ENCODE peak calls at places on chromosomes 1 and 21, in eight cellular contexts. S is left ventricle myocardium inferior, Z is body of pancreas, V is thoracic aorta, B is upper lobe of right lung, X is IMR-90, C is testis, O is SJSA1. E is an unnamed sample.

GRCh38 chr1:170402451-170403311 is 129.3 kb upstream of the GORAB start:
- DNase-seq in S (no peak), Z (no peak), V (no peak), B (no peak), X (no peak), C (no peak), O (no peak), E (no peak)

GRCh38 chr1:22259581-22260282 is 116.8 kb upstream of the WNT4 start:
- DNase-seq in S (no peak), Z (no peak), V (no peak), B (peak; percentile 81), X (peak; percentile 32), C (no peak), O (no peak), E (peak; percentile 69)

GRCh38 chr1:35838693-35839245 is 31.0 kb downstream of the AGO4 start:
- DNase-seq in S (no peak), Z (no peak), V (no peak), B (no peak), X (no peak), C (no peak), O (no peak), E (no peak)

GRCh38 chr21:39111928-39112327 is 71.3 kb downstream of the PSMG1 start:
- DNase-seq in S (no peak), Z (no peak), V (no peak), B (no peak), X (peak; percentile 55), C (no peak), O (no peak), E (no peak)

GRCh38 chr1:183721041-183721440 is 67.9 kb upstream of the APOBEC4 start:
- DNase-seq in S (no peak), Z (no peak), V (no peak), B (no peak), X (no peak), C (no peak), O (no peak), E (no peak)

GRCh38 chr1:44826375-44827196 is 16.5 kb downstream of the PTCH2 start:
- DNase-seq in S (peak; percentile 75), Z (peak; percentile 14), V (no peak), B (peak; percentile 84), X (no peak), C (peak; percentile 77), O (no peak), E (no peak)

GRCh38 chr1:158793604-158794003 is 12.6 kb upstream of the OR6N2 start:
- DNase-seq in S (no peak), Z (no peak), V (no peak), B (no peak), X (no peak), C (no peak), O (no peak), E (peak; percentile 5)

GRCh38 chr1:121569407-121569806 is 384.6 kb downstream of the SRGAP2C start:
- DNase-seq in S (no peak), Z (no peak), V (no peak), B (no peak), X (no peak), C (no peak), O (no peak), E (no peak)

GRCh38 chr1:14968251-14968812 is 185.2 kb upstream of the TMEM51 start:
- DNase-seq in S (peak; percentile 38), Z (no peak), V (peak; percentile 55), B (no peak), X (peak; percentile 91), C (peak; percentile 63), O (peak; percentile 78), E (peak; percentile 88)

GRCh38 chr1:209542585-209542984 is 40.9 kb upstream of the CAMK1G start:
- DNase-seq in S (no peak), Z (no peak), V (no peak), B (no peak), X (no peak), C (no peak), O (no peak), E (no peak)

GRCh38 chr1:151277249-151277648 is 4.8 kb upstream of the ZNF687 start:
- DNase-seq in S (no peak), Z (no peak), V (no peak), B (no peak), X (no peak), C (no peak), O (no peak), E (no peak)

DNA sequence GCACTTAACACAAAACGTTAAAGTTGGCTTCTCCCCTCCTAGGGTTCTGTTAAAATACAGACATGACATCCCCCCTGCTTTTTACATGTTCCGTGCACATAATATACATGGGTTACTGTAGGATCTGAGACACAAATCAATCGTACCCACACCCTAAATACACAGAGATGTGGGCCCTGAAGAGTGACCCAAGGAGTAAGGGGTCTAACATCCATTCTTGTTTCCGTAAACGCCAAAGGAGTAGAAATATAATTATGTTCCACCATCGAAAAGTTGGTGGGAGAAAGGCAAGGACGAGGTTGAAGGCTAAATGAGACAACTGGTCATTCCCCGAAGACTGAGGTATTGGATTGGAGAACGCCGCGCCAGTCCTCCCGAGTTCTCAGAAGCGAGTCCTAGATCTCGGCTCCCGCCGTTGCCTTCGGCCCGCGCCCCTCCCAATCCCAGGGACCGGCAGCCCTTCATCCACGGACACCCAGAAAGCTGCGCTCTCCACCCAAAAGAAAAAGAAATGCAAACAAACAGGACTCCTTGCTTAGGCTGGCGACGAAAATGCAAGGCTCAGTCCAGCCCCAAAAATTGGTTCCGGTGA is 1.2 kb downstream of the TBX15 start:
- DNase-seq in S (no peak), Z (no peak), V (no peak), B (no peak), X (no peak), C (no peak), O (no peak), E (peak; percentile 71)
- H3K27me3 ChIP-seq in S (peaks cover 100% of the 10 kb centered on the region), Z (peaks cover 4% of the 10 kb centered on the region), V (peaks cover 27% of the 10 kb centered on the region), B (peaks cover 100% of the 10 kb centered on the region), X (peaks cover 99% of the 10 kb centered on the region), C (peaks cover 4% of the 10 kb centered on the region), O (no peaks in the 10 kb centered on the region), E (no peaks in the 10 kb centered on the region)

GRCh38 chr1:201773764-201774163 is 55.2 kb upstream of the IPO9 start:
- DNase-seq in S (no peak), Z (no peak), V (no peak), B (no peak), X (no peak), C (no peak), O (no peak), E (no peak)
- H3K27ac ChIP-seq in S (peak overlapping the region; percentile 78), Z (no peak overlapping the region), V (peak overlapping the region; percentile 88), B (no peak overlapping the region), X (no peak overlapping the region), C (no peak overlapping the region), O (peak overlapping the region; percentile 55), E (no peak overlapping the region)

GRCh38 chr1:37473431-37474050 is 839 bp upstream of the ZC3H12A start:
- DNase-seq in S (no peak), Z (peak; percentile 27), V (no peak), B (no peak), X (no peak), C (no peak), O (no peak), E (no peak)

GRCh38 chr1:37472281-37472680 is 2.1 kb upstream of the ZC3H12A start:
- DNase-seq in S (no peak), Z (no peak), V (no peak), B (no peak), X (no peak), C (no peak), O (no peak), E (no peak)

GRCh38 chr1:37474051-37474696 is at the start of gene ZC3H12A:
- DNase-seq in S (peak; percentile 90), Z (peak; percentile 95), V (peak; percentile 75), B (peak; percentile 97), X (peak; percentile 86), C (peak; percentile 93), O (peak; percentile 87), E (peak; percentile 89)

GRCh38 chr1:37471345-37472231 is 2.8 kb upstream of the ZC3H12A start:
- DNase-seq in S (peak; percentile 69), Z (peak; percentile 82), V (peak; percentile 64), B (peak; percentile 84), X (peak; percentile 90), C (peak; percentile 76), O (peak; percentile 92), E (peak; percentile 88)

DNA sequence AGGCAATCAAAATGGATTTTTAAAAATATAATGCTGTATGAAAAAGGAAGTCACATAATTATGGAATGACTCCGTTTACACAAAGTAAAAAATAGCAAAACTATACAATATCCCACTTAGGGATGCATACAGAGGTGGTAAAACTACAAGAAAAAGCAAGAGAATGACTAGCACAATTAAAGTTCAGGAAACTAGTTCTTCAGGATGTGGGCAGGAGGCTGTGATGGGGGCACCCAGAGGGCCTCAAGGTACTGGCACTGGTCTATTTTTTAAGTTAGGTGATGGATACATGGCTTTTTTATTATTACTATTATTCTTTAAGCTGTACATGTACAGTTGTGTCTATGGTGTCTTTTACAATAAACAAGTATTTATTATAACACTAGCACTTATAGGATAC is 1.4 kb upstream of the ZC3H12A start:
- DNase-seq in S (no peak), Z (no peak), V (no peak), B (no peak), X (no peak), C (no peak), O (no peak), E (no peak)
- H3K4me1 ChIP-seq in S (peaks cover 74% of the 10 kb centered on the region), Z (peaks cover 64% of the 10 kb centered on the region), V (peaks cover 48% of the 10 kb centered on the region), B (peaks cover 60% of the 10 kb centered on the region), X (peaks cover 42% of the 10 kb centered on the region), C (peaks cover 45% of the 10 kb centered on the region), O (peaks cover 70% of the 10 kb centered on the region), E (peaks cover 46% of the 10 kb centered on the region)

DNA sequence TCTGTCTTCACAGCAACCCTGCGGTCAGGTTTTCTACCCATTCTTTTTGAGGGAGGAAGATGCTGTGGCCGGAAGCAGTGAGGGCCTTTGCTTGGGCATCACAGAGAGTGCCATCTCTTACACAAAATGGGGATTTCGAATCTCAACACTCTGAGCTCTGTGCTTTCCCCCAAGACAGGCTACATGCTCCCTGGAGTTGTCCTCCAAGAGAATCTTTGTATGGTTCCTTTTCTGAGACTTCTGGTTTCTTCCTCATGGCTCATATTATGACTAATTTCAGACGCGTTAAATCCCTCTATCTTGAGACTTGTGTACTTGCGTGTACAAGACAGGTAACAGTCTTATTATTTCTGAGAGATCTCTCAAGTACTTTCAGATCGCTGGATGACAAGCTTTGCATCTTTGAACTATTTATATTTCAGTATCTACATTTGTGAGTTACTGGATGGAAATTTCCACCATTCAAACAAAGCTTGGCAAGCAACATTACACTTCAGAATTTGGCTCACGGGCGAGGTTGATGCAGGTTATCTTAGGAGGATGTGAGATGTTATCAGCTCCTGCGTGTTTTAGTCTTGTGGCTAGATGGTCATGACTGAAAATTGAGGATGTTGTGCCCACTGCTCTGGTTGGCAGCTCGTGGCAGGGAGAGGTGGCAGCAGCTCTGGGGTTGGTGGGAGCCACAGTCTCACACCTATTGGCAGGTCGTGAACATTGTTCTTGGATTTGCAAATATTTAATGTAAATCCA is 19.4 kb downstream of the ABCG1 start:
- DNase-seq in S (peak; percentile 7), Z (no peak), V (no peak), B (no peak), X (no peak), C (no peak), O (no peak), E (no peak)
- H3K27me3 ChIP-seq in S (no peaks in the 10 kb centered on the region), Z (no peaks in the 10 kb centered on the region), V (no peaks in the 10 kb centered on the region), B (no peaks in the 10 kb centered on the region), X (peaks cover 26% of the 10 kb centered on the region), C (no peaks in the 10 kb centered on the region), O (no peaks in the 10 kb centered on the region), E (no peaks in the 10 kb centered on the region)

DNA sequence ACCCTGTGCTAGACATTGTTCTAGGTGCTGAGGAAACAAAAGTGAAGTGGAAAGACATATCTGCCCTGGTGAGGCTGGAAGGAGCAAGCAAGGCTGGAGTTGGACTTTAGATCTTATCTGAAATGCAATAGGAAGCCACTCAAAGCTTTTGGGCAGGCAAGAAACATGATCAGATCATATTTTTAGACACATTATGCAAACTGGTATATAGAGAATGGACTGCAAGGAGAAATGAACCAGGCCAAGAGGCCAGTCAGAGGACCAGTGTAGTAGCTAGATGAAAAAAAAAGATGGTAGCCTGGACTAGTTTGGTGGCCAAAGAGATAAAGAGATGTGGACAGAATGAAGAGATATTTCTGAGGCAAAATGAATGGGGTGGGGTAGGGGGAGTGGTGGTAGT is 46.3 kb downstream of the CCN1 start:
- DNase-seq in S (no peak), Z (no peak), V (no peak), B (no peak), X (no peak), C (no peak), O (no peak), E (no peak)
- H3K27ac ChIP-seq in S (no peak overlapping the region), Z (no peak overlapping the region), V (peak overlapping the region; percentile 88), B (no peak overlapping the region), X (no peak overlapping the region), C (no peak overlapping the region), O (no peak overlapping the region), E (no peak overlapping the region)

E was measured in SJCRH30.